ENCODE peak calls at places on chromosomes 3 and 15, in five cellular contexts. S is GM12878, R is HepG2, M is SK-N-SH, W is K562. Q is an unnamed sample.

GRCh38 chr3:56917740-56918568 is 116.2 kb upstream of the ARHGEF3 start:
- DNase-seq in S (peak; percentile 84), R (no peak), M (no peak), W (no peak), Q (no peak)

GRCh38 chr3:74739242-74739641 is 124.8 kb upstream of the CNTN3 start:
- DNase-seq in S (no peak), R (no peak), M (no peak), W (no peak), Q (no peak)

GRCh38 chr15:22968356-22968755 is 11.8 kb downstream of the CYFIP1 start:
- DNase-seq in S (no peak), R (no peak), M (no peak), W (no peak), Q (peak; percentile 97)

GRCh38 chr15:40047413-40048154 is 8.6 kb upstream of the SRP14 start:
- DNase-seq in S (peak; percentile 86), R (no peak), M (no peak), W (no peak), Q (peak; percentile 87)

GRCh38 chr15:65362491-65362890 is 15.3 kb downstream of the IGDCC3 start:
- DNase-seq in S (no peak), R (no peak), M (no peak), W (no peak), Q (no peak)

GRCh38 chr3:73623996-73624362 is 762 bp downstream of the PDZRN3 start:
- DNase-seq in S (no peak), R (no peak), M (peak; percentile 78), W (no peak), Q (peak; percentile 85)

GRCh38 chr3:52354676-52355075 is 38.6 kb downstream of the DNAH1 start:
- DNase-seq in S (no peak), R (no peak), M (no peak), W (no peak), Q (no peak)

GRCh38 chr15:88003928-88004327 is 252.6 kb downstream of the NTRK3 start:
- DNase-seq in S (no peak), R (no peak), M (no peak), W (no peak), Q (no peak)

GRCh38 chr3:108410531-108410984 is 99.8 kb downstream of the MYH15 start:
- DNase-seq in S (no peak), R (no peak), M (no peak), W (no peak), Q (no peak)
- TF ChIP-seq MXI1 in S (no peak), R (no peak), M (no peak), W (no peak), Q (no peak)

DNA sequence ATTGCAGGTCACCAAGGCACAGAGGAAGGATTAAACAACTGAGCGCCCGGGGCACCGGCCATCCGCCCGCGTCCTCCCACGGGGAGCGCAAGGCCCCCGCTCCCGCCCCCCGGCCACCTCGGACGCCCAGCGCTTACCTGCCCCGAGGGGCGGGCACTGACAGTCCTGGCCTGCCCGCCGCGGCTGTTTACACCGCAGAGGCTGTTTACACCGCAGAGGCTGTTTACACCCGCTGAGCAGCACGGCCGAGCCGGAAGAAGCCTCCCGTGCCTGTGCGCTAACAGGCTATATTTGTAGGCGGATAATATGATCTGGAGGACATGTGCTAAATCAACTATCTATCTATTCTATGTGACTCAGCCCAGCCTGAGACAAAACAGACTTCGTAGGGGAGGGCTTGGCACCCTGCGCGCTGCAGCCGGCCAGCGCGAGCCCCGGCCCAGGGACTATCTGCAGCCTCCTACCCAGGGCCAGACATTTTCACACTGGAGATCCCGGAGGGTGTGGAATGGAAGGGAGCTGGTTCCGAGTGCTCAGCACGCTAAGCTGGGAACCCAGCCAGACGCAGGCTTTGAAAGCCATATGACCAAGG is at the start of gene LRRC2:
- DNase-seq in S (no peak), R (no peak), M (peak; percentile 88), W (no peak), Q (peak; percentile 76)
- TF ChIP-seq SMC3 in S (no peak), R (no peak), M (no peak), W (no peak), Q (no peak)

DNA sequence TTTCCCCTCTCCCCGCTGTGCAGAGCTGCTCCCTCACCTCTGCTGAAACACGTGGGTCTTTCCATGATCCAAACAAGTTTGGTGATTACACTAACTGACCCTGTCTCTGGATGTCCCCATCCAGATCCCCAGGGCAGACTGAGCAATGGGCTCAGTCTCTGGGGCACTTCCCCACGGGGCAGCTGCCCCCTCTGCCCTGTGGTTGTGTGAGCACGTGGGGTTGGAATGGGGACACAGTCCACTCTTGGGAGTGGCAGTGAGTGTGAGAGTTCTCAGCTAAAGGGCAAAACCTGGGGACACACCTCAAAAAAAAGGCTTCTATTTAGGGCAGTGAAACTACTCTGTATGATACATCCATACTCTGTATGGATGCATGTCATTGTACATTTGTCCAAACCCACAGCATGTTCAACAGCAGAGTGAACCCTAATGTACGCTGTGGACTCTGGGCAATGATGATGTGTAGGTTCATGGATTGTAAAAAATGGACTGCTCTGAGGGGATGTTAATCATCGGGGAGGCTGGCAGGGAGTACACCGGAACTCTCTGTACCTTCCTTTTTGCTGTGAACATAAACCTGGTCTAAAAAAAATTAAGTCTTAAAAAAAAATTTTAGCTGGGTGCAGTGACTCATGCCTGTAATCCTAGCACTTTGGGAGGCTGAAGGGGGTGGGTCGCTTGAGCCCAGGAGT is 49.9 kb upstream of the BLM start:
- DNase-seq in S (no peak), R (no peak), M (no peak), W (no peak), Q (no peak)
- TF ChIP-seq MXI1 in S (no peak), R (no peak), M (no peak), W (no peak), Q (no peak)

GRCh38 chr3:124393340-124393739 is 336.9 kb upstream of the UMPS start:
- DNase-seq in S (no peak), R (no peak), M (no peak), W (no peak), Q (no peak)

GRCh38 chr3:124395584-124396340 is 334.5 kb upstream of the UMPS start:
- DNase-seq in S (no peak), R (no peak), M (peak; percentile 82), W (no peak), Q (peak; percentile 6)

GRCh38 chr3:124397088-124397487 is 333.2 kb upstream of the UMPS start:
- DNase-seq in S (no peak), R (no peak), M (no peak), W (no peak), Q (no peak)

GRCh38 chr3:124396397-124396796 is 333.9 kb upstream of the UMPS start:
- DNase-seq in S (no peak), R (no peak), M (no peak), W (no peak), Q (no peak)

DNA sequence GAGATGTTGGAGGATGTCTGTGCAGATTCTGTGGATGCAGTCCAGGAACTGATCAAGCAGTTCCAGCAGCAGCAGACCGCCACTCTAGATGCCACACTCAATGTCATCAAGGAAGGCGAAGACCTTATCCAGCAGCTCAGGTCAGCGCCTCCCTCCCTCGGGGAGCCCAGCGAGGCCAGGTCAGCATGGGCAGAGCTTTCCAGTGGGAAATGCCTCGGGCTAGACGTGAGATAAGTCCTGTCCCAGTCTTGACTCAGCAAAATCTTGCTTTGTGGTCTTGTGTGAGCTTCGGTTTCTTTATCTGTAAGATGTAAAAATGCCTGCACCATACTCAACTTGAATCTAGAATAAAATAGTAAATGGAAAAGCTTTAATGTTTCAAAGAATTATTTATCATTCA is 335.1 kb upstream of the UMPS start:
- DNase-seq in S (no peak), R (no peak), M (no peak), W (no peak), Q (no peak)
- TF ChIP-seq SMC3 in S (no peak), R (no peak), M (no peak), W (no peak), Q (no peak)

Q was measured in IMR-90.